ENCODE peak calls at places on chromosomes 2 and 18, in seven cellular contexts. W is cardiac fibroblast, Y is right atrium auricular region, O is AG04449, N is left ventricle myocardium inferior, L is thoracic aorta, X is A549. G is an unnamed sample.
A peak's percentile ranks its signal among the peaks of the same experiment; 100 is the strongest.

GRCh38 chr2:148860037-148860436 is 15.0 kb upstream of the KIF5C start:
- DNase-seq in W (no peak), L (no peak), X (no peak), Y (no peak), N (no peak), O (no peak), G (no peak)

GRCh38 chr18:47143153-47143552 is 7.1 kb downstream of the HDHD2 start:
- DNase-seq in N (no peak), L (no peak), X (no peak), O (no peak), Y (no peak), W (no peak), G (no peak)

GRCh38 chr18:12839526-12840196 is 44.4 kb downstream of the PTPN2 start:
- DNase-seq in X (no peak), W (peak; percentile 67), L (no peak), N (no peak), Y (no peak), O (no peak), G (no peak)

GRCh38 chr2:19916385-19916784 is 14.6 kb upstream of the TTC32 start:
- DNase-seq in X (no peak), O (no peak), W (no peak), L (no peak), N (no peak), Y (no peak), G (no peak)

GRCh38 chr2:220445429-220446105 is 818.1 kb downstream of the SLC4A3 start:
- DNase-seq in Y (no peak), W (no peak), N (no peak), O (no peak), L (no peak), X (no peak), G (no peak)

GRCh38 chr2:11941201-11942041 is 195.0 kb downstream of the LPIN1 start:
- DNase-seq in O (no peak), Y (no peak), N (peak; percentile 36), L (no peak), X (no peak), W (peak; percentile 29), G (no peak)

GRCh38 chr2:218859556-218859993 is at the start of gene WNT6:
- DNase-seq in W (no peak), L (no peak), Y (no peak), N (no peak), O (no peak), X (no peak), G (no peak)

GRCh38 chr18:71797554-71797953 is 746.6 kb downstream of the CBLN2 start:
- DNase-seq in O (no peak), W (no peak), N (no peak), X (no peak), L (no peak), Y (no peak), G (no peak)

GRCh38 chr2:72570401-72570800 is 255.4 kb downstream of the EXOC6B start:
- DNase-seq in O (no peak), N (no peak), Y (no peak), W (peak; percentile 40), X (no peak), L (no peak), G (no peak)

GRCh38 chr2:238908960-238909951 is 61.4 kb downstream of the TWIST2 start:
- DNase-seq in N (no peak), W (peak; percentile 89), Y (peak; percentile 76), L (no peak), X (no peak), O (no peak), G (no peak)

DNA sequence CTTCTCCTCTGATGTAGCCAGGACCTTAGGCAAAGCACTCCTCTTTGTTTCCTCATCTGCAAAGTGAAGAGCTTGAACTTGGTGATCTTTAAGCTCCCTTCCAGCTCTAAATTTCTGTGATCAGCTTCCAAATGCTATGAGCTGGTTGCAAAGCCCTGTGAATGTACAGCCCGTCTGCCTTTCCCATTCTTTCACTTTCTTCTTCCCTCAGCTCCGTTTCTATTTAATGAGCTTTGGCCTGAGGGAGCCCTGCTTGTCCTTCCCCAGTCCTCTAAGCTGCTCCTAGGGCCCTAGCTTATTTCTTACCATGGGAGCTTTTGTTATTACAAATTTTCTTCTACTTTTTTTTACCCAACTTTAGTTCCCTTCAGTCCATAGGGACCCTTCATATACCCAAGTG is 190.4 kb downstream of the TXNL1 start:
- DNase-seq in W (no peak), N (no peak), X (no peak), L (no peak), Y (no peak), O (no peak), G (no peak)
- H3K4me3 ChIP-seq in W (no peak overlapping the region), N (no peak overlapping the region), X (no peak overlapping the region), L (no peak overlapping the region), Y (no peak overlapping the region), O (no peak overlapping the region), G (no peak overlapping the region)

DNA sequence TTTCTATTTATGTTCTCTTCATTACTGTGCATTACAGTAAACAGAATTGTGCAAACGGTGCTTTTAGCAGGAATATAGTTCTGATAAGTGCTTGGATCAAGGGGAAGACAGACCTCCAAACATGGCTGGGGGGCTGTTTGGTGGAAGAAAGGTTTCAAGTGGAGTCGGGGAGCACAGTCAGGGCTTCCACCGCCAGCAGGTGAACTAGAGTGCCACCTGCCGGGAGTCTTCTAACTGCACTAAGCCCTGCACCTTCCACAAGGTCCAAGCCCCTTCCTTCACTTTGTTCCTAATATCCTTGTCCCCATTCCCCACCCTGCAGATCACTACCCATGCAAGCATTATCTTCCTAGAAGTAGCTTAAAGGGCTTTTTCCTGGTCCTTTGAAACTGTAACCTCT is 11.1 kb downstream of the ONECUT2 start:
- DNase-seq in L (no peak), W (no peak), O (no peak), N (no peak), Y (no peak), X (peak; percentile 49), G (no peak)
- TF ChIP-seq CTCF in L (no peak), W (peak; percentile 67), O (peak; percentile 42), N (peak; percentile 55), Y (no peak), X (peak; percentile 60), G (no peak)

GRCh38 chr2:190465060-190465459 is 56.9 kb downstream of the MFSD6 start:
- DNase-seq in W (no peak), O (no peak), Y (no peak), X (no peak), L (no peak), N (no peak), G (no peak)

GRCh38 chr2:190466819-190467444 is 58.8 kb downstream of the MFSD6 start:
- DNase-seq in O (no peak), W (no peak), N (no peak), Y (no peak), L (no peak), X (no peak), G (no peak)

GRCh38 chr2:190469770-190470169 is 61.6 kb downstream of the MFSD6 start:
- DNase-seq in W (peak; percentile 93), X (peak; percentile 40), N (no peak), L (no peak), O (no peak), Y (no peak), G (no peak)

GRCh38 chr2:190468814-190469569 is 60.8 kb downstream of the MFSD6 start:
- DNase-seq in W (peak; percentile 98), Y (peak; percentile 78), L (peak; percentile 22), O (peak; percentile 94), X (peak; percentile 39), N (peak; percentile 74), G (peak; percentile 63)

DNA sequence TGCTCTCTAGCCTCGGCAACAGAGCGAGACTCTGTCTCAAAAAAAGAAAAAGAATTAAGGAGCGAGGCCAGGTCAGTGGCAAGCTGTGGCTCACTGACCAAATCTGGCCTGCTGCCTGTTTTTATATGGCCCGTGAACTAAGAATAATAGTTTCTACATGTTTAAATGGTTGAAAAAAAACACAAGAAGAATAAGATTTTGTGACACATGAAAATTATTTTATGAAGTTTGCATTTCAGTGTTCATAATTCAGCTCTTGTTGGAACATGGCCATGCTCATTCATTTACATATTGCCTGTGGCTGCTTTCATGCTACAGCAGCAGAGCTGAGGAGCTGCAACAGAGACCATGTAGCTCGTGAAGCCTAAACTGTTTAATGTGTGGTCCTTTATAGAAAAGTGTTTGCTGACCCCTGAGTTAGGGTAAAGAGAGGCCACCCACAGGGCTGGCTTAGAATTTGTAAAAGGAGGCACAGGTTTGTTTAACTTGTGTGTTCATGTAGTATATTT is 59.5 kb downstream of the MFSD6 start:
- DNase-seq in O (no peak), N (no peak), L (no peak), Y (no peak), W (peak; percentile 20), X (no peak), G (no peak)
- H3K4me3 ChIP-seq in O (no peak overlapping the region), N (peak overlapping the region; percentile 20), L (peak overlapping the region; percentile 50), Y (no peak overlapping the region), W (no peak overlapping the region), X (no peak overlapping the region), G (no peak overlapping the region)

GRCh38 chr2:199973703-199974102 is 18.3 kb downstream of the MAIP1 start:
- DNase-seq in X (peak; percentile 15), O (peak; percentile 14), W (peak; percentile 73), N (no peak), L (no peak), Y (no peak), G (no peak)
- TF ChIP-seq CTCF in X (peak; percentile 82), O (peak; percentile 41), W (peak; percentile 45), N (peak; percentile 61), L (peak; percentile 23), Y (no peak), G (peak; percentile 44)

DNA sequence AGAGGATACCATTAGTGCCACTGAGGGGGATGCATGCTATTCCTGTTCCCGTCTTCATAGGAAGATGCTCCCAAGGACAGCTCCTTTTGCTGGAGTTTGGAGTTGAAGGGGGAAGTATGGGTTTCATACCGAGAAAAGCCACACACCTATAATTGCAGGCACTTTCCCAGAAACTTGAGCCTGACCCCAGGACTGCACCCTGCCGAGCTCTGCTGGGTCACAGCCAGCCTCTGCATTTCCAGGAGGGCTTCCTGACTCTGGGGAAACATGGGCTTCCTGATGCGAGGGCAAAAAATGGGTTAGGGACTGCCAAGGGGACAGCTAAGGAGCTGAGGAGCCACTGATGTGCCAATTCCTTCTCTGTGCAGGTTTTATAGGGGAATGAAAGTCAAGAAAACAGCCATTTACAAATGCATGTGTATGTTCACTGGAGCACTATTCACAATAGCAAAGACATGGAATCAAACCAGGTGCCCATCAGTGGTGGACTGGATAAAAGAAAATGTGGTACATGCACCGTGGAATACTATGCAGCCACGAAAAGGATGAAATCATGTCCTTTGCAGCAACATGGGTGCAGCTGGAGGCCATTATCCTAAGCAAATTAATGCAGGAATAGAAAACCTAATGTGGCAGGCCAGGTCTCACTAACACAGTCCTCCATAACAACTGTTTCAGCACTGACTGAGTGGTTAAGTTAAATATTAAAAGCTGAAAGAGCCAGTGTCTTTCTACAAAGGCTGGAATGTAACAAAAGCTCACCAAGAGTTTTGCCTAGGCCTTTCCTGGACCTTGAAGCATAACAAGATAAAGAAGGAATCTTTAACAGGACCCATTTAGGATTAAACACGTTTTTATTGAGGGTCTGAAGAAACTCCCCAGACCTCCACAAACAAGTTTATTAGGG is 104.4 kb downstream of the ACAA2 start:
- DNase-seq in W (no peak), Y (no peak), L (no peak), O (no peak), X (no peak), N (no peak), G (no peak)
- H3K4me3 ChIP-seq in W (no peak overlapping the region), Y (no peak overlapping the region), L (no peak overlapping the region), O (no peak overlapping the region), X (no peak overlapping the region), N (no peak overlapping the region), G (no peak overlapping the region)

G was measured in tibial nerve.